ENCODE peak calls at places on chromosomes 5 and 9, in seven cellular contexts. One of them, this sample, is unnamed.

GRCh38 chr5:106768392-106768791 is 902.3 kb downstream of the EFNA5 start:
- DNase-seq in bronchial epithelial cell: no peak
- DNase-seq in transverse colon: no peak
- DNase-seq in A549: no peak
- DNase-seq in choroid plexus epithelial cell: no peak
- DNase-seq in BE2C: no peak
- DNase-seq in right cardiac atrium: no peak
- DNase-seq in this sample: no peak

GRCh38 chr5:126736141-126736540 is 40.8 kb upstream of the LMNB1 start:
- DNase-seq in transverse colon: no peak
- DNase-seq in BE2C: no peak
- DNase-seq in bronchial epithelial cell: peak
- DNase-seq in right cardiac atrium: no peak
- DNase-seq in choroid plexus epithelial cell: no peak
- DNase-seq in A549: no peak
- DNase-seq in this sample: no peak

GRCh38 chr5:83683836-83684235 is 36.8 kb downstream of the HAPLN1 start:
- DNase-seq in bronchial epithelial cell: no peak
- DNase-seq in right cardiac atrium: no peak
- DNase-seq in choroid plexus epithelial cell: no peak
- DNase-seq in BE2C: no peak
- DNase-seq in transverse colon: no peak
- DNase-seq in A549: no peak
- DNase-seq in this sample: no peak

GRCh38 chr9:81801190-81801589 is 111.8 kb upstream of the TLE1 start:
- DNase-seq in bronchial epithelial cell: peak
- DNase-seq in right cardiac atrium: no peak
- DNase-seq in transverse colon: no peak
- DNase-seq in A549: no peak
- DNase-seq in BE2C: no peak
- DNase-seq in choroid plexus epithelial cell: no peak
- DNase-seq in this sample: no peak

GRCh38 chr5:171596391-171596878 is 177.0 kb downstream of the FGF18 start:
- DNase-seq in right cardiac atrium: peak
- DNase-seq in bronchial epithelial cell: peak
- DNase-seq in transverse colon: no peak
- DNase-seq in choroid plexus epithelial cell: peak
- DNase-seq in A549: no peak
- DNase-seq in BE2C: no peak
- DNase-seq in this sample: peak

GRCh38 chr5:117065800-117066199 is 491.2 kb upstream of the SEMA6A start:
- DNase-seq in bronchial epithelial cell: no peak
- DNase-seq in choroid plexus epithelial cell: no peak
- DNase-seq in right cardiac atrium: no peak
- DNase-seq in BE2C: no peak
- DNase-seq in A549: no peak
- DNase-seq in transverse colon: no peak
- DNase-seq in this sample: no peak

GRCh38 chr9:11962327-11962726 is 730.9 kb upstream of the TYRP1 start:
- DNase-seq in A549: no peak
- DNase-seq in choroid plexus epithelial cell: peak
- DNase-seq in bronchial epithelial cell: no peak
- DNase-seq in transverse colon: no peak
- DNase-seq in BE2C: no peak
- DNase-seq in right cardiac atrium: no peak
- DNase-seq in this sample: no peak

GRCh38 chr9:121751686-121752445 is 100.4 kb downstream of the DAB2IP start:
- DNase-seq in choroid plexus epithelial cell: no peak
- DNase-seq in bronchial epithelial cell: no peak
- DNase-seq in right cardiac atrium: no peak
- DNase-seq in transverse colon: no peak
- DNase-seq in A549: no peak
- DNase-seq in BE2C: no peak
- DNase-seq in this sample: no peak

GRCh38 chr9:14006586-14007198 is 307.2 kb downstream of the NFIB start:
- DNase-seq in A549: no peak
- DNase-seq in transverse colon: no peak
- DNase-seq in choroid plexus epithelial cell: no peak
- DNase-seq in bronchial epithelial cell: no peak
- DNase-seq in right cardiac atrium: no peak
- DNase-seq in BE2C: no peak
- DNase-seq in this sample: peak

GRCh38 chr5:84861306-84861705 is 476.6 kb upstream of the EDIL3 start:
- DNase-seq in choroid plexus epithelial cell: peak
- DNase-seq in right cardiac atrium: no peak
- DNase-seq in transverse colon: no peak
- DNase-seq in A549: no peak
- DNase-seq in BE2C: no peak
- DNase-seq in bronchial epithelial cell: no peak
- DNase-seq in this sample: no peak

GRCh38 chr5:99088309-99088708 is 159.5 kb upstream of the CHD1 start:
- DNase-seq in bronchial epithelial cell: no peak
- DNase-seq in transverse colon: no peak
- DNase-seq in BE2C: no peak
- DNase-seq in A549: no peak
- DNase-seq in right cardiac atrium: no peak
- DNase-seq in choroid plexus epithelial cell: peak
- DNase-seq in this sample: no peak

GRCh38 chr5:35876922-35877321 is 20.2 kb downstream of the IL7R start:
- DNase-seq in A549: no peak
- DNase-seq in choroid plexus epithelial cell: no peak
- DNase-seq in BE2C: no peak
- DNase-seq in bronchial epithelial cell: peak
- DNase-seq in right cardiac atrium: no peak
- DNase-seq in transverse colon: no peak
- DNase-seq in this sample: no peak

GRCh38 chr9:126589349-126589748 is 24.4 kb upstream of the LMX1B start:
- DNase-seq in transverse colon: no peak
- DNase-seq in choroid plexus epithelial cell: no peak
- DNase-seq in A549: no peak
- DNase-seq in bronchial epithelial cell: no peak
- DNase-seq in right cardiac atrium: peak
- DNase-seq in BE2C: no peak
- DNase-seq in this sample: no peak

GRCh38 chr5:179904463-179905143 is 3.1 kb downstream of the TBC1D9B start:
- DNase-seq in transverse colon: no peak
- DNase-seq in BE2C: no peak
- DNase-seq in bronchial epithelial cell: no peak
- DNase-seq in right cardiac atrium: no peak
- DNase-seq in choroid plexus epithelial cell: no peak
- DNase-seq in A549: no peak
- DNase-seq in this sample: no peak

GRCh38 chr5:80915716-80916115 is 44.4 kb upstream of the RASGRF2 start:
- DNase-seq in A549: no peak
- DNase-seq in bronchial epithelial cell: peak
- DNase-seq in choroid plexus epithelial cell: peak
- DNase-seq in BE2C: no peak
- DNase-seq in right cardiac atrium: no peak
- DNase-seq in transverse colon: no peak
- DNase-seq in this sample: no peak

GRCh38 chr5:150514708-150515211 is 6.8 kb downstream of the NDST1 start:
- DNase-seq in bronchial epithelial cell: peak
- DNase-seq in BE2C: peak
- DNase-seq in choroid plexus epithelial cell: no peak
- DNase-seq in transverse colon: no peak
- DNase-seq in right cardiac atrium: no peak
- DNase-seq in A549: peak
- DNase-seq in this sample: no peak

GRCh38 chr5:1014781-1015221 is 6.2 kb downstream of the NKD2 start:
- DNase-seq in choroid plexus epithelial cell: no peak
- DNase-seq in bronchial epithelial cell: no peak
- DNase-seq in transverse colon: no peak
- DNase-seq in BE2C: no peak
- DNase-seq in right cardiac atrium: peak
- DNase-seq in A549: no peak
- DNase-seq in this sample: peak

GRCh38 chr5:59583810-59584562 is 309.5 kb downstream of the PDE4D start:
- DNase-seq in right cardiac atrium: no peak
- DNase-seq in bronchial epithelial cell: no peak
- DNase-seq in A549: no peak
- DNase-seq in BE2C: no peak
- DNase-seq in choroid plexus epithelial cell: peak
- DNase-seq in transverse colon: peak
- DNase-seq in this sample: no peak

GRCh38 chr5:177390363-177391300 is 6.4 kb downstream of the SLC34A1 start:
- DNase-seq in BE2C: peak
- DNase-seq in bronchial epithelial cell: peak
- DNase-seq in choroid plexus epithelial cell: peak
- DNase-seq in A549: peak
- DNase-seq in right cardiac atrium: peak
- DNase-seq in transverse colon: peak
- DNase-seq in this sample: peak

GRCh38 chr5:143401846-143402463 is 1.5 kb downstream of the NR3C1 start:
- DNase-seq in transverse colon: no peak
- DNase-seq in choroid plexus epithelial cell: no peak
- DNase-seq in bronchial epithelial cell: peak
- DNase-seq in BE2C: no peak
- DNase-seq in A549: no peak
- DNase-seq in right cardiac atrium: no peak
- DNase-seq in this sample: no peak

GRCh38 chr5:163473613-163474243 is 13.3 kb downstream of the HMMR start:
- DNase-seq in BE2C: no peak
- DNase-seq in choroid plexus epithelial cell: no peak
- DNase-seq in A549: peak
- DNase-seq in bronchial epithelial cell: peak
- DNase-seq in right cardiac atrium: no peak
- DNase-seq in transverse colon: no peak
- DNase-seq in this sample: no peak

GRCh38 chr9:16901589-16901988 is 31.1 kb upstream of the BNC2 start:
- DNase-seq in A549: no peak
- DNase-seq in transverse colon: no peak
- DNase-seq in BE2C: no peak
- DNase-seq in right cardiac atrium: no peak
- DNase-seq in bronchial epithelial cell: peak
- DNase-seq in choroid plexus epithelial cell: peak
- DNase-seq in this sample: no peak

GRCh38 chr5:2719332-2719731 is 32.1 kb downstream of the IRX2 start:
- DNase-seq in BE2C: no peak
- DNase-seq in right cardiac atrium: no peak
- DNase-seq in choroid plexus epithelial cell: no peak
- DNase-seq in A549: no peak
- DNase-seq in bronchial epithelial cell: no peak
- DNase-seq in transverse colon: no peak
- DNase-seq in this sample: no peak

GRCh38 chr5:2724031-2724581 is 27.4 kb downstream of the IRX2 start:
- DNase-seq in A549: no peak
- DNase-seq in BE2C: no peak
- DNase-seq in choroid plexus epithelial cell: no peak
- DNase-seq in transverse colon: no peak
- DNase-seq in bronchial epithelial cell: no peak
- DNase-seq in right cardiac atrium: no peak
- DNase-seq in this sample: no peak

GRCh38 chr5:2722901-2723300 is 28.6 kb downstream of the IRX2 start:
- DNase-seq in transverse colon: no peak
- DNase-seq in choroid plexus epithelial cell: no peak
- DNase-seq in bronchial epithelial cell: no peak
- DNase-seq in right cardiac atrium: no peak
- DNase-seq in BE2C: no peak
- DNase-seq in A549: no peak
- DNase-seq in this sample: no peak

GRCh38 chr5:2724831-2725230 is 26.6 kb downstream of the IRX2 start:
- DNase-seq in A549: no peak
- DNase-seq in bronchial epithelial cell: no peak
- DNase-seq in transverse colon: no peak
- DNase-seq in right cardiac atrium: no peak
- DNase-seq in BE2C: no peak
- DNase-seq in choroid plexus epithelial cell: no peak
- DNase-seq in this sample: no peak

GRCh38 chr5:2721739-2722138 is 29.7 kb downstream of the IRX2 start:
- DNase-seq in right cardiac atrium: no peak
- DNase-seq in A549: no peak
- DNase-seq in bronchial epithelial cell: no peak
- DNase-seq in BE2C: no peak
- DNase-seq in transverse colon: no peak
- DNase-seq in choroid plexus epithelial cell: no peak
- DNase-seq in this sample: no peak
- H3K4me3 ChIP-seq in right cardiac atrium: no peak
- H3K4me3 ChIP-seq in A549: no peak
- H3K4me3 ChIP-seq in bronchial epithelial cell: no peak
- H3K4me3 ChIP-seq in BE2C: no peak
- H3K4me3 ChIP-seq in transverse colon: no peak
- H3K4me3 ChIP-seq in choroid plexus epithelial cell: no peak
- H3K4me3 ChIP-seq in this sample: no peak

GRCh38 chr9:35882265-35882848 is 12.2 kb upstream of the OR13J1 start:
- DNase-seq in transverse colon: peak
- DNase-seq in choroid plexus epithelial cell: peak
- DNase-seq in BE2C: peak
- DNase-seq in right cardiac atrium: peak
- DNase-seq in bronchial epithelial cell: peak
- DNase-seq in A549: peak
- DNase-seq in this sample: peak
- H3K4me3 ChIP-seq in transverse colon: no peak
- H3K4me3 ChIP-seq in choroid plexus epithelial cell: no peak
- H3K4me3 ChIP-seq in BE2C: no peak
- H3K4me3 ChIP-seq in right cardiac atrium: no peak
- H3K4me3 ChIP-seq in bronchial epithelial cell: no peak
- H3K4me3 ChIP-seq in A549: no peak
- H3K4me3 ChIP-seq in this sample: no peak

GRCh38 chr9:133032171-133032570 is 1.4 kb downstream of the GTF3C5 start:
- DNase-seq in choroid plexus epithelial cell: no peak
- DNase-seq in BE2C: no peak
- DNase-seq in transverse colon: no peak
- DNase-seq in A549: no peak
- DNase-seq in right cardiac atrium: no peak
- DNase-seq in bronchial epithelial cell: no peak
- DNase-seq in this sample: no peak
- H3K4me3 ChIP-seq in choroid plexus epithelial cell: peak
- H3K4me3 ChIP-seq in BE2C: peak
- H3K4me3 ChIP-seq in transverse colon: no peak
- H3K4me3 ChIP-seq in A549: peak
- H3K4me3 ChIP-seq in right cardiac atrium: no peak
- H3K4me3 ChIP-seq in bronchial epithelial cell: no peak
- H3K4me3 ChIP-seq in this sample: no peak

GRCh38 chr5:65482280-65482726 is 583 bp upstream of the ADAMTS6 start:
- DNase-seq in transverse colon: no peak
- DNase-seq in A549: no peak
- DNase-seq in choroid plexus epithelial cell: peak
- DNase-seq in BE2C: no peak
- DNase-seq in right cardiac atrium: no peak
- DNase-seq in bronchial epithelial cell: peak
- DNase-seq in this sample: no peak

GRCh38 chr5:65480306-65480865 is 1.3 kb downstream of the ADAMTS6 start:
- DNase-seq in choroid plexus epithelial cell: peak
- DNase-seq in BE2C: peak
- DNase-seq in transverse colon: peak
- DNase-seq in right cardiac atrium: peak
- DNase-seq in bronchial epithelial cell: peak
- DNase-seq in A549: no peak
- DNase-seq in this sample: no peak

GRCh38 chr5:65479527-65479926 is 2.2 kb downstream of the ADAMTS6 start:
- DNase-seq in BE2C: no peak
- DNase-seq in choroid plexus epithelial cell: peak
- DNase-seq in right cardiac atrium: no peak
- DNase-seq in bronchial epithelial cell: no peak
- DNase-seq in A549: no peak
- DNase-seq in transverse colon: no peak
- DNase-seq in this sample: no peak

GRCh38 chr5:65481635-65482271 is at the start of gene ADAMTS6:
- DNase-seq in transverse colon: peak
- DNase-seq in BE2C: peak
- DNase-seq in A549: peak
- DNase-seq in choroid plexus epithelial cell: peak
- DNase-seq in right cardiac atrium: peak
- DNase-seq in bronchial epithelial cell: peak
- DNase-seq in this sample: peak

GRCh38 chr5:65481171-65481575 is 547 bp downstream of the ADAMTS6 start:
- DNase-seq in A549: no peak
- DNase-seq in bronchial epithelial cell: peak
- DNase-seq in right cardiac atrium: no peak
- DNase-seq in transverse colon: no peak
- DNase-seq in BE2C: no peak
- DNase-seq in choroid plexus epithelial cell: peak
- DNase-seq in this sample: no peak
- H3K4me3 ChIP-seq in A549: peak
- H3K4me3 ChIP-seq in bronchial epithelial cell: peak
- H3K4me3 ChIP-seq in right cardiac atrium: peak
- H3K4me3 ChIP-seq in transverse colon: peak
- H3K4me3 ChIP-seq in BE2C: peak
- H3K4me3 ChIP-seq in choroid plexus epithelial cell: peak
- H3K4me3 ChIP-seq in this sample: peak

This sample was measured in H7.